ENCODE peak calls at places on chromosome 4, in ten cellular contexts. K is right cardiac atrium, F is choroid plexus epithelial cell, R is body of pancreas, T is neuronal stem cell, J is AG09309, S is fibroblast of pulmonary artery, I is NT2/D1, O is GM23248, C is neural progenitor cell. U is an unnamed sample.

GRCh38 chr4:21948347-21949072 is at the start of gene KCNIP4:
- DNase-seq in S (peak), T (peak), K (no peak), R (no peak), F (peak), C (peak), O (peak), I (peak), J (no peak), U (no peak)

GRCh38 chr4:42371306-42372063 is 25.8 kb upstream of the SHISA3 start:
- DNase-seq in R (peak), F (peak), K (no peak), C (peak), S (peak), T (no peak), J (no peak), I (peak), O (peak), U (peak)

GRCh38 chr4:18593297-18594002 is 571.9 kb upstream of the LCORL start:
- DNase-seq in J (peak), S (peak), C (peak), O (peak), K (no peak), I (peak), F (peak), T (peak), R (peak), U (no peak)

GRCh38 chr4:86594559-86595425 is 677 bp downstream of the PTPN13 start:
- DNase-seq in F (peak), R (peak), O (peak), J (peak), K (peak), S (peak), C (peak), T (peak), I (peak), U (peak)

GRCh38 chr4:113496698-113497097 is 264.8 kb downstream of the CAMK2D start:
- DNase-seq in C (no peak), I (no peak), K (no peak), R (no peak), T (no peak), F (no peak), J (no peak), O (no peak), S (peak), U (no peak)

GRCh38 chr4:151555151-151555945 is 146.4 kb downstream of the FHIP1A start:
- DNase-seq in K (no peak), F (no peak), S (no peak), J (no peak), O (no peak), I (no peak), T (no peak), C (no peak), R (no peak), U (no peak)

GRCh38 chr4:123259676-123260428 is 136.7 kb upstream of the SPRY1 start:
- DNase-seq in R (no peak), K (peak), F (no peak), T (no peak), C (peak), J (no peak), O (no peak), I (no peak), S (no peak), U (no peak)

GRCh38 chr4:167713756-167714155 is 378.6 kb upstream of the ANXA10 start:
- DNase-seq in F (peak), C (no peak), O (no peak), I (no peak), T (no peak), K (no peak), J (no peak), R (no peak), S (peak), U (no peak)

GRCh38 chr4:52869196-52869595 is 7.1 kb downstream of the RASL11B start:
- DNase-seq in R (no peak), T (no peak), I (no peak), J (no peak), O (peak), F (peak), S (peak), C (no peak), K (peak), U (peak)

GRCh38 chr4:59060895-59061294 is 1950.7 kb upstream of the IGFBP7 start:
- DNase-seq in C (peak), K (no peak), T (no peak), I (no peak), J (no peak), S (no peak), O (no peak), R (no peak), F (no peak), U (no peak)

GRCh38 chr4:108783666-108784463 is 21.0 kb upstream of the ETNPPL start:
- DNase-seq in J (no peak), O (peak), K (no peak), I (no peak), T (no peak), S (peak), R (peak), C (no peak), F (peak), U (no peak)
- H3K4me3 ChIP-seq in J (no peak), O (no peak), K (no peak), I (no peak), T (no peak), S (no peak), R (no peak), C (no peak), F (no peak), U (no peak)

DNA sequence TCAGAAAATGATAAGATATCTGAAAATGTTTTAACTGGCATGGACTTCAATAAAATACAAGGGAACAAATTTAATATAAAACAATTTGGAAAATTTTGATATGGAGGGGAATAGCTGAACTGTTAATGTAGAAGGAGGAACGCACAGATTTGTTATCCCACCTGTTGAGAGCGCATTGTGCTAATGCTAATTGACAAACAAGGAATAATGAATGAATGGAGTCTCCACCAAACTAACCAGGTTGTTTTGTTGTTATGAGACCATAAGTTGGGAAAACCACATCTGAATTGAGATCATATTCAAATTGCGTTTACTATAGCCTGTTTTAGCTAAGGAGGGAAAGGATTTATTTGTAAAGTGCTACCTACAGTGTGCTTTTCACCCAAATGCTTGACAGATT is 195.6 kb downstream of the ADGRL3 start:
- DNase-seq in S (no peak), O (no peak), F (no peak), K (no peak), J (no peak), R (no peak), T (no peak), C (peak), I (no peak), U (no peak)
- H3K4me3 ChIP-seq in S (no peak), O (no peak), F (no peak), K (no peak), J (no peak), R (no peak), T (no peak), C (no peak), I (no peak), U (no peak)

GRCh38 chr4:40262861-40263260 is 66.0 kb downstream of the RHOH start:
- DNase-seq in K (no peak), O (no peak), I (no peak), S (no peak), F (no peak), J (no peak), R (no peak), T (no peak), C (no peak), U (no peak)
- H3K4me3 ChIP-seq in K (no peak), O (no peak), I (no peak), S (no peak), F (no peak), J (no peak), R (no peak), T (no peak), C (no peak), U (no peak)

DNA sequence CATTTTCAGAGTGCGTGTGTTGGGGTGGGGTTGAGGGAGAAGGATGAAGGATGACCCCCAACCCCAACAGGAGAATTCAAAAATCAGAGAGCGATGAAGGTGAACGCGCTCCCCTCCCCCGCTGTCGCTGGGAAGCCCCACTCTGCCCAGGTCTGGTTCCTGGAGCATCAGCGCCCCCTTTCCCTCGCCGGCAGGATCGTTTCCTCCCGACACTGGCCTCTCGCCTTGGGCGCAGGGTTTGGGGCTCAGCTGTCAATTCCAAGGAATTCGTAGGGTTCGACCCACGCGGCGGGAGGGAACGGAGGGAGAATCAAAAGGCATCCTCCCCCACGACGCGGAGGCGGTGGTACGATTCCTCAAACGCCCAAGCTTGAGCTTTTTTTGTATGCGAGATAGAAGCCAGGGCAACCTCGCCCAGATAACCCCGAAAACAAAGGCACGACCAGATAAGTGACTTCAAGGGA is 997 bp upstream of the PDGFRA start:
- DNase-seq in C (peak), K (peak), R (peak), S (peak), I (peak), F (peak), T (peak), O (peak), J (peak), U (peak)
- H3K4me3 ChIP-seq in C (peak), K (peak), R (no peak), S (peak), I (peak), F (peak), T (peak), O (peak), J (peak), U (peak)

GRCh38 chr4:134078230-134078914 is 123.2 kb downstream of the PABPC4L start:
- DNase-seq in T (no peak), C (no peak), O (no peak), K (no peak), I (no peak), R (no peak), S (no peak), F (no peak), J (no peak), U (no peak)
- H3K4me3 ChIP-seq in T (no peak), C (no peak), O (no peak), K (peak), I (no peak), R (no peak), S (no peak), F (no peak), J (no peak), U (no peak)

GRCh38 chr4:121156822-121157769 is 7.0 kb downstream of the TNIP3 start:
- DNase-seq in J (no peak), K (peak), F (peak), S (peak), I (peak), T (peak), R (peak), C (peak), O (peak), U (peak)
- H3K4me3 ChIP-seq in J (peak), K (peak), F (peak), S (peak), I (peak), T (peak), R (no peak), C (peak), O (peak), U (peak)

DNA sequence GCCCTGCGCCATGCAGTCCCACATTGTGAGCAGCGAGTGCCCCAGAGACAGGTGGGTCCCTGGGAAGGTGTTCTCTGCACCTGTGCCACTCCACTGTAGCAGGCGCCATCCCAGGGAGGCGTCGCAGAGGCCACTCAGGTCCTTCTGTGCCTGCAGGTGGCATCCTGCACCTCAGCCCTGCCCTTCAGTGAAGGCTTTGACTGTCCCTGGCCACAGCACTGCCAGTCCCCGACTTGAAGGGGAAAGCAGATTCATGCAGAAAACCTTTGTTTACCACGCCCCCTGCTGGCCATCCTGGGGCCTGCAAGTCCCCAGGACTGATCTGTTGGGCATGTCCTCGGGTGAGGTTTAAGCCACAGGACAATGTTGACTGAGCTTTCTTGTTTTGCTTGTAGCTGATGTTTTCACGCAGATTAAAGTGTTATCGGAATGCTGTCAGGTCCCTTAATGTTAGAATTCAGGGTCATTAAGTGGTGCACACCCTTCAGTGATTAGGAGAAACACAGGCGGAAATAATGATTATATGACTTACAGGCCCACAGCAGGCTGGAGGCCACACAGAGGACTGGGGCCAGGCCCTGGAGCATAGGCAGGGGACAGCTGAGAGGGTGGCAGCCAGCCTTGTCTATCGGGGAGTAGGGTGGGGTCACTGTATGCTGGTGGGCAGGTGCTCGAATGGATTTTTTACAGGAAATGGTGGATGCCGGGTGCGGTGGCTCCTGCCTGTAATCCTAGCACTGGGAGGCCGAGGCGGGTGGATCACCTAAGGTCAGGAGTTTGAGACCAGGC is 5.0 kb downstream of the TACC3 start:
- DNase-seq in K (peak), J (no peak), S (peak), R (peak), I (peak), O (peak), F (peak), C (peak), T (peak), U (peak)
- H3K4me3 ChIP-seq in K (no peak), J (no peak), S (no peak), R (no peak), I (no peak), O (no peak), F (no peak), C (no peak), T (no peak), U (no peak)

U was measured in heart right ventricle.